ENCODE peak calls at places on chromosomes 16 and 17, in nine cellular contexts. V is SHP77; J is stimulated activated CD4-positive, alpha-beta T cell treated with anti-CD3 and anti-CD28 coated beads, Interleukin-1b, Interleukin-23, amount 100 ng/mL, for 1 hour; Z is AG09309; L is mucosa of descending colon; E is GM12864; P is stimulated activated naive B cell treated with anti-CD40 and anti-IgM and Interleukin-4, amounts not matched to agents 10 μg/mL and 1 μg/mL and 100 μg/mL, for 72 hours; C is Peyer's patch; W is AG08395. F is an unnamed sample.

GRCh38 chr17:29140051-29140582 is 40.1 kb downstream of the MYO18A start:
- DNase-seq in V (peak; percentile 78), J (peak; percentile 44), Z (no peak), L (peak; percentile 88), E (no peak), P (peak; percentile 57), C (peak; percentile 86), W (peak; percentile 85), F (peak; percentile 81)

GRCh38 chr17:32627233-32628008 is 140.6 kb downstream of the CDK5R1 start:
- DNase-seq in V (peak; percentile 51), J (no peak), Z (no peak), L (no peak), E (no peak), P (no peak), C (no peak), W (peak; percentile 27), F (no peak)

GRCh38 chr16:28308794-28309535 is 16.6 kb downstream of the SBK1 start:
- DNase-seq in V (no peak), J (no peak), Z (no peak), L (no peak), E (no peak), P (no peak), C (no peak), W (no peak), F (no peak)

GRCh38 chr17:82239926-82240505 is 11.2 kb downstream of the SLC16A3 start:
- DNase-seq in V (no peak), J (no peak), Z (no peak), L (peak; percentile 38), E (no peak), P (no peak), C (no peak), W (no peak), F (peak; percentile 49)

GRCh38 chr17:66317629-66318028 is 15.2 kb downstream of the PRKCA start:
- DNase-seq in V (no peak), J (no peak), Z (no peak), L (no peak), E (no peak), P (no peak), C (no peak), W (no peak), F (no peak)

GRCh38 chr17:44558349-44559287 is 1.3 kb downstream of the FZD2 start:
- DNase-seq in V (no peak), J (no peak), Z (no peak), L (no peak), E (no peak), P (no peak), C (no peak), W (no peak), F (no peak)

GRCh38 chr17:52157603-52158449 is 688 bp downstream of the CA10 start:
- DNase-seq in V (no peak), J (no peak), Z (no peak), L (peak; percentile 24), E (no peak), P (no peak), C (no peak), W (no peak), F (no peak)

GRCh38 chr17:1108560-1108809 is 71.3 kb downstream of the ABR start:
- DNase-seq in V (peak; percentile 48), J (no peak), Z (no peak), L (peak; percentile 70), E (no peak), P (no peak), C (no peak), W (no peak), F (no peak)

GRCh38 chr16:2500937-2501750 is 12.6 kb upstream of the ATP6V0C start:
- DNase-seq in V (peak; percentile 65), J (peak; percentile 52), Z (no peak), L (peak; percentile 88), E (no peak), P (peak; percentile 66), C (peak; percentile 89), W (peak; percentile 80), F (peak; percentile 50)

F was measured in CD14-positive monocyte.